ENCODE peak calls at places on chromosomes 4 and X, in four cellular contexts. R is K562, X is HCT116, U is sigmoid colon. P is an unnamed sample.

GRCh38 chr4:8173641-8174242 is 15.1 kb upstream of the ABLIM2 start:
- DNase-seq in U (no peak), X (no peak), R (no peak), P (no peak)

GRCh38 chr4:138522366-138522765 is 280.2 kb upstream of the SLC7A11 start:
- DNase-seq in U (no peak), R (peak), X (peak), P (peak)

GRCh38 chr4:139824882-139825522 is 159.4 kb downstream of the MGST2 start:
- DNase-seq in R (no peak), X (no peak), U (no peak), P (no peak)

GRCh38 chrX:129323115-129323514 is 200.2 kb downstream of the SMARCA1 start:
- DNase-seq in U (no peak), R (no peak), X (no peak), P (no peak)

GRCh38 chrX:83186632-83187031 is 321.5 kb upstream of the POU3F4 start:
- DNase-seq in R (no peak), X (no peak), U (no peak), P (no peak)

GRCh38 chr4:39814403-39815185 is 116.7 kb downstream of the UBE2K start:
- DNase-seq in X (peak), U (no peak), R (no peak), P (no peak)

GRCh38 chrX:7586126-7586525 is 256.8 kb upstream of the VCX start:
- DNase-seq in U (no peak), R (peak), X (no peak), P (peak)

GRCh38 chr4:11367371-11367770 is 61.3 kb downstream of the HS3ST1 start:
- DNase-seq in X (no peak), U (peak), R (no peak), P (no peak)

GRCh38 chrX:150575415-150575814 is 7.0 kb downstream of the MTM1 start:
- DNase-seq in X (peak), R (no peak), U (no peak), P (no peak)

GRCh38 chrX:109783712-109784109 is 50.7 kb upstream of the ACSL4 start:
- DNase-seq in X (no peak), U (no peak), R (no peak), P (no peak)

GRCh38 chr4:52576326-52576725 is 82.8 kb downstream of the USP46 start:
- DNase-seq in U (no peak), X (no peak), R (no peak), P (no peak)

GRCh38 chr4:186204611-186205144 is 13.3 kb downstream of the CYP4V2 start:
- DNase-seq in X (no peak), R (no peak), U (no peak), P (no peak)

GRCh38 chr4:184485279-184485678 is 10.9 kb upstream of the IRF2 start:
- DNase-seq in X (no peak), R (no peak), U (no peak), P (no peak)

GRCh38 chrX:19774905-19775304 is 112.5 kb downstream of the SH3KBP1 start:
- DNase-seq in X (no peak), U (no peak), R (no peak), P (no peak)

GRCh38 chrX:119605398-119605738 is 856 bp downstream of the NKRF start:
- DNase-seq in X (no peak), R (peak), U (no peak), P (no peak)

GRCh38 chr4:27702710-27703431 is 842.2 kb downstream of the STIM2 start:
- DNase-seq in U (no peak), R (peak), X (peak), P (no peak)

GRCh38 chrX:9091253-9091652 is 57.3 kb upstream of the FAM9B start:
- DNase-seq in R (no peak), X (no peak), U (no peak), P (no peak)

GRCh38 chrX:15866141-15866540 is 11.5 kb upstream of the AP1S2 start:
- DNase-seq in U (no peak), R (no peak), X (no peak), P (no peak)

GRCh38 chr4:77157859-77158486 is 966 bp downstream of the CCNG2 start:
- DNase-seq in R (peak), X (peak), U (peak), P (no peak)

GRCh38 chr4:917466-917865 is 14.7 kb downstream of the GAK start:
- DNase-seq in R (no peak), X (no peak), U (no peak), P (no peak)

GRCh38 chrX:132482632-132483031 is 6.2 kb downstream of the MBNL3 start:
- DNase-seq in X (no peak), U (no peak), R (no peak), P (no peak)

GRCh38 chr4:94468093-94468492 is 16.4 kb downstream of the PDLIM5 start:
- DNase-seq in X (no peak), U (no peak), R (no peak), P (no peak)

GRCh38 chr4:166014411-166014810 is 141.4 kb downstream of the TLL1 start:
- DNase-seq in U (no peak), R (no peak), X (no peak), P (peak)

GRCh38 chr4:76977731-76978350 is 28.3 kb downstream of the SEPTIN11 start:
- DNase-seq in U (no peak), R (no peak), X (no peak), P (peak)

GRCh38 chrX:16589826-16590225 is 60.1 kb upstream of the S100G start:
- DNase-seq in R (no peak), X (no peak), U (no peak), P (no peak)

GRCh38 chr4:139764686-139765085 is 99.1 kb downstream of the MGST2 start:
- DNase-seq in X (no peak), U (no peak), R (no peak), P (no peak)

GRCh38 chrX:150517303-150517896 is 51.0 kb upstream of the MTM1 start:
- DNase-seq in U (no peak), R (no peak), X (no peak), P (no peak)

GRCh38 chr4:128858875-128859696 is 49.6 kb downstream of the JADE1 start:
- DNase-seq in X (no peak), U (no peak), R (no peak), P (no peak)

GRCh38 chr4:1870578-1871443 is at the start of gene NSD2:
- DNase-seq in X (peak), R (peak), U (peak), P (no peak)

GRCh38 chr4:123260429-123261052 is 136.1 kb upstream of the SPRY1 start:
- DNase-seq in X (no peak), U (no peak), R (no peak), P (no peak)

GRCh38 chrX:101091817-101092216 is 6.2 kb upstream of the CENPI start:
- DNase-seq in U (no peak), X (no peak), R (no peak), P (no peak)

GRCh38 chrX:13258052-13258444 is 61.8 kb downstream of the ATXN3L start:
- DNase-seq in U (no peak), X (no peak), R (no peak), P (no peak)

GRCh38 chr4:181503800-181504364 is 739.3 kb upstream of the TENM3 start:
- DNase-seq in R (no peak), X (no peak), U (no peak), P (no peak)

GRCh38 chrX:115449742-115450141 is 111.2 kb upstream of the PLS3 start:
- DNase-seq in X (no peak), R (peak), U (peak), P (no peak)

GRCh38 chr4:54941994-54942552 is 183.3 kb downstream of the KDR start:
- DNase-seq in U (no peak), X (no peak), R (no peak), P (no peak)

DNA sequence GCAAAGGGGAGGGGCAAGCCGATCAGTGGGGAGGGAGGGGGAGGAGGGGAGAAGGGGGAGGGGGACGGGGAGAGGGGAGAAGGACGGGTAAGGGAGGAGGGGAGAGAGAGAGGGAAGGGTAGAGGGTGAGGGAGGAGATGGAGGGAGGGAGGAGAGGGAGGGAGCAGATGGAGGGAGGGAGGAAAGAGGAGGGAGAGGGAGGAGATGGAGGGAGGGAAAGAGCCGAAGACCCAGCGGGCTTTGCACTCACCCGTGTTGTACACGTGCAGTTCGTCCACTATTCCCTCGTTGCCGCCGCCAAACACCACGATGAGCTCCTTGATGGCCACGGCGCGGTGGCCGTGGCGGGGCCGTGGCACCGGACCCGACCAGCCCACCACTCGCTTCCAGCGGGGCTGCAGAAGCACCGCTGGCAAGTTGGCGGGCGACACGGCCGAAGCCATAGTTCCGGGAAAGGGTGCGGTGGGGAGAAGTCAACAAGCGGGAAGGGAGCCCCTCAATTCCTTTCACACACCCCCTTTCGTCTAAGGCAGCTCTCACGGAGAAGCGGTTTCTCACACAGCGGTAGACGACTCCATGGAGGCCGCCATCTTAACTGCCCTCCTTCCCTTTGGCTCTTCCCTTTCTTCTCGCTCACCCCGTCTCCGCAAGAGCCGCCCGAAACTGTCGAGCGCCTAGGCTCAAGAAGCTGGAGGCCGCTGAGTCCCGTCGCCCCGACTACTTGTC is 1.1 kb downstream of the HCFC1 start:
- DNase-seq in X (no peak), U (peak), R (peak), P (no peak)
- TF ChIP-seq POLR2AphosphoS5 in X (peak), U (peak), R (peak), P (peak)

GRCh38 chr4:56388311-56388710 is 1.0 kb upstream of the AASDH start:
- DNase-seq in R (peak), X (no peak), U (no peak), P (no peak)
- TF ChIP-seq POLR2AphosphoS5 in R (no peak), X (no peak), U (no peak), P (no peak)

GRCh38 chr4:110196871-110197420 is 1.5 kb downstream of the ELOVL6 start:
- DNase-seq in U (peak), R (peak), X (no peak), P (no peak)
- TF ChIP-seq POLR2AphosphoS5 in U (no peak), R (no peak), X (no peak), P (no peak)

DNA sequence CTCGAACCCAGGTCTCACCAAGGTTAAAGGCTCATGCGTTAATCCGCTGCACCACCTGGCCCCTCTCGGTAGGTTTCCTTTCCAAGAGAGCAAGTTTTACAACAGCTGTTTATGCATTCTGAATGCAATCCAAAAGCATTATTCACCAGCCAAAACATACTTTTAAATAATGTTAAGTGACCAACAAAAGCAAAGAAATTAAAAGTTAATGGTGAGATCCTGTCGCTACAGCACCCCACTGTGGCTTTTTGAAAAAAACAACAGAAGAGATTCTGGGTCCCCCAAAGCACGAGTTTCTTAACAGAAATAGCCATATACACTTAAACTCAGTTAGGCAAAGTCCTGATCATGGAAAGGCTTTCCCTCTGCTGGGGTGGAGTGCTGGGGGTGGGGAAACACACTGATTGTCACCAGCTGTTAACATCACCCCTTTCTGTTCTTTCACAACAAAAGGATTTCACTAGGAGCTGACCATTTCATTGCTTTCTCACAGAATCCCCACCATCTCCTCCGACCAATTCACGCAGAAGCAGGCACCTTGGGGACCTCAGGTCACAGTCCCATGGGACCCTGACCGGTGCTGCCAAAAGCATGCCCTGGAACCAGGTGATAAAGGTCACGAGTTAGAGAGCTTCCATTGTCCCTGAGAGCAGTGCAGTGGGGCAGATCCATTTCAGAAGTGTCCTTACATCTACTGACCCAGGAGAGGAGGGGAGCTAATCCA is 51.2 kb downstream of the ZNF827 start:
- DNase-seq in R (no peak), U (peak), X (no peak), P (no peak)
- TF ChIP-seq POLR2AphosphoS5 in R (no peak), U (no peak), X (no peak), P (no peak)

DNA sequence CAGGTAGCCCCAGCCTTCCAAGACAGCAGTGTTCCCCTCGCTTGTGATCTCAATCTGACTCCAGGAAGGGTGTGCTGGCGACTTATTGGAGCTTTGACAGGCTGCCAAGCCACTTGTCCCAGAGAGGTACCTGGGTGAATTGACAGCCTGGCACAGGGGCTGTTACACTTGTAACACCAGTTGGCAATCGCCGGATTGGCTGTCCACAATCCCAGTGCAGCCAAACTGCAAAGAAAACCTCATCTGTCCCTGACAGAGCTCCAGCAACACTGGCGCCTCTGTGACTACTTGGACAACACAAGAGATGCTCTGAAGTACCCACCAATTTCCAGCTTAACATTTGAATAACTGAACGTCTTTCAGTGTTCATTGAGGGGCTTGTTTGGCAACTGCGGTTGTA is 76.8 kb upstream of the PRPS1 start:
- DNase-seq in X (no peak), U (no peak), R (no peak), P (no peak)
- TF ChIP-seq POLR2AphosphoS5 in X (no peak), U (no peak), R (no peak), P (no peak)

GRCh38 chr4:153071953-153072622 is 132.2 kb upstream of the TRIM2 start:
- DNase-seq in U (no peak), R (no peak), X (no peak), P (no peak)
- TF ChIP-seq POLR2AphosphoS5 in U (no peak), R (no peak), X (no peak), P (no peak)

DNA sequence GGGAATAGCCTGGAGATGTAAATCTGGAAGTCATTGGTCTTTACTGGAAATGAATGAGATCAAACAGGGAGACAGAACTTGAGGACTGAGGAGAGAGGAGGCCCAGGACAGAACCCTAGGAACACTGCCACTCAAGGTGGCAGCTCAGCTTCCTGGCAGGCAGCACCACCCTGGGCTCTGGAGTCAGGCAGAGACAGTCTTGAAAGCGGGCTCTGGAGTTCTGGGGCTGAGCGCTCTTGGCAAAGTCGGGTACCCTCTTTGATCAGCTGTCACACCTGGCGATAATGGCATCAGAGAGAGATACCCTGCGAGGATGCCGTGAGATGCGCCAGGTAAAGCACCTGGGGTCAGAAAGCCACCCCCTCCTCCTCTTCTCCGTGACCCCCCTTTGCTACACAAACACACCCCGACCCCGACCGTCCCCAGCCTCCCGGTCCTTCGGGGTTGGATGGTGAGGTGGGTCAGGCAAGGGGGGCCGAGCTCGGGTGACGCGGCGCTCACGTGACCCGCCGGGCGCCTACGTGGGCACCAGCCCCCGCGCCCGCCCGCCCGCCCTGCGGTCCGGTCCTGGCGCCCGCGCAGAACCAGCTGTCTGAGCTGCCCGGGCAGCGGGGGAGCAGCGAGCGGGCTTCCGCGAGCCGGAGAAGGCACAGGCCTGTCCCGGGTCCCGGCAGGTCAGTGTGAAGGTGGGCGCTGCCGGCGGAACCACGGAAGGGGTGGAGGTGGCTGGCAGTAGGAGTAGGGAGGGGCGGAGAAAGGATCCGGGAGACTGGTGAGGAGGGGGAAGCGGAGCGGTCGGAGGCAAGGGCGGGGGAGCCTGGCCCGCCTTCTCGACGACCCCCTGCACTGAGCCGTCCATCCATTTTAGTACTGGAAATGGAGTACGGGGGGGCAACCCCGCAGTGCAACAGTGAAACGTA is at the start of gene TCEAL3:
- DNase-seq in X (no peak), R (no peak), U (peak), P (no peak)
- TF ChIP-seq POLR2AphosphoS5 in X (no peak), R (no peak), U (peak), P (peak)

DNA sequence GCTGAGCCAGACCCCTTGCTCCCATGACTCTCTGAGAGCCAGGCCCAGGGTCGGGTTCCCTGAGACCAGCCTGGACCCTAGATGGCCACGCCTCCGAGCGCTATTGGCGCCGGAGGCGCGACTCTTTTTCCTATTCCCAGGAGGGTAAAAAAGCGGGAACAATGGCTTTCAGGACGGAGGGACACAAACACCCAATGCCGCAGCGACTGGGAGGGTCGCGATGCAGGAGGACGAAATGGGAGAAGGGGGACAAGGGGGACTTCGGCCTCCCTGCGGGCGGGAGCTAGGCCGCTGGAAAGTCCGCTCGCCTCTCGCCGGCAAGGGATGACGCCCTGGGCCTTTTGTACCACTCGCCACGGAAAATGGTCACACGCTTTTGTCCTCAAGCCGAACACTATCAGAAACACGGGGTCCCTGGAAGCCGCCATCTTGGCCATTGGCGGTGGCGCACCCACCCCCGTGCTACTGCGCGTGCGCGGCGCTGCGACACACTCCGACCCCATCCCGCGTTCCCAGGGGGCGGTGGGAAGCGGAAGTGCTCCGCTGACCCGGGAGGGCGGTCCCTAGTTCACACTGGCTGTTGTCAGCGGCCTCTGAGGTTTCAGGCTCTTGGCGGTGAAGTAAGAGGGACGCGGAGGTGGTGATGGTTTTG is 98.4 kb downstream of the ZNF674 start:
- DNase-seq in X (peak), U (peak), R (peak), P (peak)
- TF ChIP-seq POLR2AphosphoS5 in X (peak), U (peak), R (no peak), P (peak)

GRCh38 chr4:169070071-169070894 is 60.2 kb upstream of the CBR4 start:
- DNase-seq in U (no peak), R (no peak), X (peak), P (no peak)
- TF ChIP-seq POLR2AphosphoS5 in U (no peak), R (no peak), X (peak), P (no peak)